ENCODE peak calls at places on chromosome 18, in seven cellular contexts. N is colonic mucosa; U is pancreas; A is AG10803; O is astrocyte; R is epithelial cell of esophagus; B is CD4-positive, alpha-beta T cell. G is an unnamed sample.
A peak's percentile ranks its signal among the peaks of the same experiment; 100 is the strongest.

GRCh38 chr18:10454800-10455550 is 540 bp downstream of the APCDD1 start:
- DNase-seq in N (no peak), U (peak; percentile 76), A (no peak), O (no peak), R (peak; percentile 40), B (no peak), G (peak; percentile 32)

GRCh38 chr18:46733872-46734271 is 23.0 kb downstream of the ST8SIA5 start:
- DNase-seq in N (no peak), U (peak; percentile 10), A (no peak), O (no peak), R (no peak), B (no peak), G (no peak)

GRCh38 chr18:44789704-44790103 is 109.0 kb downstream of the SETBP1 start:
- DNase-seq in N (no peak), U (no peak), A (peak; percentile 30), O (peak; percentile 50), R (peak; percentile 34), B (no peak), G (no peak)

GRCh38 chr18:48924621-48925601 is 25.9 kb downstream of the SMAD7 start:
- DNase-seq in N (peak; percentile 33), U (no peak), A (no peak), O (no peak), R (no peak), B (no peak), G (no peak)

GRCh38 chr18:8607776-8608682 is 1.2 kb upstream of the RAB12 start:
- DNase-seq in N (no peak), U (no peak), A (peak; percentile 33), O (no peak), R (no peak), B (no peak), G (no peak)

GRCh38 chr18:58004317-58004716 is 39.7 kb upstream of the NEDD4L start:
- DNase-seq in N (no peak), U (no peak), A (peak; percentile 64), O (peak; percentile 88), R (peak; percentile 73), B (no peak), G (no peak)

GRCh38 chr18:11505993-11506392 is 103.4 kb upstream of the SLC35G4 start:
- DNase-seq in N (no peak), U (no peak), A (no peak), O (no peak), R (no peak), B (no peak), G (no peak)

GRCh38 chr18:43949291-43949690 is 672.0 kb upstream of the SYT4 start:
- DNase-seq in N (no peak), U (no peak), A (no peak), O (no peak), R (no peak), B (no peak), G (no peak)

GRCh38 chr18:45837283-45838070 is 12.0 kb downstream of the SIGLEC15 start:
- DNase-seq in N (peak; percentile 50), U (peak; percentile 81), A (peak; percentile 49), O (peak; percentile 36), R (peak; percentile 67), B (no peak), G (peak; percentile 53)

GRCh38 chr18:63676526-63676925 is 14.8 kb upstream of the SERPINB3 start:
- DNase-seq in N (no peak), U (no peak), A (no peak), O (no peak), R (peak; percentile 62), B (no peak), G (no peak)
- TF ChIP-seq CTCF in N (no peak), U (peak; percentile 14), A (peak; percentile 34), O (peak; percentile 14), R (peak; percentile 80), B (no peak), G (peak; percentile 56)

GRCh38 chr18:67456691-67457090 is 59.8 kb downstream of the DSEL start:
- DNase-seq in N (no peak), U (no peak), A (no peak), O (no peak), R (no peak), B (no peak), G (no peak)
- TF ChIP-seq CTCF in N (no peak), U (no peak), A (peak; percentile 4), O (no peak), R (no peak), B (no peak), G (peak; percentile 41)

GRCh38 chr18:21444465-21445023 is 156.0 kb downstream of the ESCO1 start:
- DNase-seq in N (peak; percentile 21), U (no peak), A (peak; percentile 72), O (peak; percentile 43), R (peak; percentile 77), B (no peak), G (peak; percentile 19)
- TF ChIP-seq CTCF in N (peak; percentile 46), U (peak; percentile 54), A (peak; percentile 88), O (peak; percentile 69), R (peak; percentile 95), B (no peak), G (peak; percentile 82)

DNA sequence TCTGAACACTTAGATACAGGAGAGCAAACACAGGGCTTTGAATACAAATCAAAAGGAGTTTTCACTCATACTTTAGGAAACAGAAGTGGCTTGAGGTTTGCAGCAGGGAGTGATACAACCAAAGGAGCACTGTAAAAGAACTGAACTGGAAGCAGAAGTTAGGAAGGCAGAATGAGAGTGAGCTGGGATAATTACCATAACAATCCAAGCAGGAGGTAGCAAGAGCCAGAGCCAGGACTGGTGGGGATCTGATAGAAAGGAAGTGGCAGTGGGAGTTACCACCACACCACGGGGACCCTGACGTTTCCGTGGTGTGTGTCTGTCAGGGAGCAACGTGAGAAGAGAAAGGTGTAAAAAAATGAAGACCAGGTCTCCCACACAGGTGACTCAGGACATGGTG is 81.3 kb upstream of the EPB41L3 start:
- DNase-seq in N (no peak), U (no peak), A (no peak), O (no peak), R (no peak), B (no peak), G (no peak)
- TF ChIP-seq CTCF in N (no peak), U (no peak), A (no peak), O (no peak), R (no peak), B (no peak), G (no peak)

GRCh38 chr18:52409732-52410131 is 69.7 kb downstream of the DCC start:
- DNase-seq in N (no peak), U (no peak), A (no peak), O (no peak), R (peak; percentile 3), B (no peak), G (no peak)
- TF ChIP-seq CTCF in N (no peak), U (no peak), A (no peak), O (no peak), R (no peak), B (no peak), G (no peak)

G was measured in neural crest cell.